ENCODE peak calls at places on chromosomes 1 and 21, in six cellular contexts. One of them, this sample, is unnamed.

GRCh38 chr1:181369416-181369815 is 113.9 kb upstream of the CACNA1E start:
- DNase-seq in stimulated activated CD8-positive, alpha-beta memory T cell treated with anti-CD3 and anti-CD28 coated beads, Interleukin-2, amount 100 ng/mL, for 48 hours: no peak
- DNase-seq in activated T-cell treated with anti-CD3 and anti-CD28 coated beads for 1 hour: no peak
- DNase-seq in tibial nerve: no peak
- DNase-seq in upper lobe of right lung: no peak
- DNase-seq in amniotic stem cell: no peak
- DNase-seq in this sample: no peak

GRCh38 chr21:44083631-44084291 is 23.4 kb upstream of the PWP2 start:
- DNase-seq in tibial nerve: no peak
- DNase-seq in amniotic stem cell: no peak
- DNase-seq in stimulated activated CD8-positive, alpha-beta memory T cell treated with anti-CD3 and anti-CD28 coated beads, Interleukin-2, amount 100 ng/mL, for 48 hours: peak
- DNase-seq in activated T-cell treated with anti-CD3 and anti-CD28 coated beads for 1 hour: peak
- DNase-seq in upper lobe of right lung: peak
- DNase-seq in this sample: no peak

GRCh38 chr1:43238104-43238503 is 31.7 kb upstream of the TMEM125 start:
- DNase-seq in upper lobe of right lung: no peak
- DNase-seq in stimulated activated CD8-positive, alpha-beta memory T cell treated with anti-CD3 and anti-CD28 coated beads, Interleukin-2, amount 100 ng/mL, for 48 hours: no peak
- DNase-seq in activated T-cell treated with anti-CD3 and anti-CD28 coated beads for 1 hour: no peak
- DNase-seq in tibial nerve: peak
- DNase-seq in amniotic stem cell: peak
- DNase-seq in this sample: peak

GRCh38 chr1:64133036-64133435 is 70.4 kb upstream of the UBE2U start:
- DNase-seq in amniotic stem cell: peak
- DNase-seq in stimulated activated CD8-positive, alpha-beta memory T cell treated with anti-CD3 and anti-CD28 coated beads, Interleukin-2, amount 100 ng/mL, for 48 hours: no peak
- DNase-seq in tibial nerve: no peak
- DNase-seq in activated T-cell treated with anti-CD3 and anti-CD28 coated beads for 1 hour: no peak
- DNase-seq in upper lobe of right lung: no peak
- DNase-seq in this sample: no peak

GRCh38 chr1:44024903-44025525 is 6.2 kb downstream of the SLC6A9 start:
- DNase-seq in upper lobe of right lung: no peak
- DNase-seq in activated T-cell treated with anti-CD3 and anti-CD28 coated beads for 1 hour: no peak
- DNase-seq in stimulated activated CD8-positive, alpha-beta memory T cell treated with anti-CD3 and anti-CD28 coated beads, Interleukin-2, amount 100 ng/mL, for 48 hours: no peak
- DNase-seq in tibial nerve: no peak
- DNase-seq in amniotic stem cell: no peak
- DNase-seq in this sample: no peak

GRCh38 chr21:17783816-17784598 is 35.1 kb downstream of the C21orf91 start:
- DNase-seq in tibial nerve: no peak
- DNase-seq in activated T-cell treated with anti-CD3 and anti-CD28 coated beads for 1 hour: no peak
- DNase-seq in stimulated activated CD8-positive, alpha-beta memory T cell treated with anti-CD3 and anti-CD28 coated beads, Interleukin-2, amount 100 ng/mL, for 48 hours: no peak
- DNase-seq in upper lobe of right lung: no peak
- DNase-seq in amniotic stem cell: no peak
- DNase-seq in this sample: no peak

GRCh38 chr1:25425098-25426085 is 4.8 kb upstream of the RHCE start:
- DNase-seq in stimulated activated CD8-positive, alpha-beta memory T cell treated with anti-CD3 and anti-CD28 coated beads, Interleukin-2, amount 100 ng/mL, for 48 hours: no peak
- DNase-seq in tibial nerve: no peak
- DNase-seq in activated T-cell treated with anti-CD3 and anti-CD28 coated beads for 1 hour: no peak
- DNase-seq in amniotic stem cell: no peak
- DNase-seq in upper lobe of right lung: no peak
- DNase-seq in this sample: no peak

GRCh38 chr1:13809461-13810159 is 109.6 kb downstream of the PRDM2 start:
- DNase-seq in tibial nerve: no peak
- DNase-seq in amniotic stem cell: no peak
- DNase-seq in activated T-cell treated with anti-CD3 and anti-CD28 coated beads for 1 hour: no peak
- DNase-seq in stimulated activated CD8-positive, alpha-beta memory T cell treated with anti-CD3 and anti-CD28 coated beads, Interleukin-2, amount 100 ng/mL, for 48 hours: no peak
- DNase-seq in upper lobe of right lung: peak
- DNase-seq in this sample: no peak

GRCh38 chr1:177746168-177746567 is 223.7 kb downstream of the SEC16B start:
- DNase-seq in upper lobe of right lung: no peak
- DNase-seq in activated T-cell treated with anti-CD3 and anti-CD28 coated beads for 1 hour: no peak
- DNase-seq in stimulated activated CD8-positive, alpha-beta memory T cell treated with anti-CD3 and anti-CD28 coated beads, Interleukin-2, amount 100 ng/mL, for 48 hours: no peak
- DNase-seq in tibial nerve: no peak
- DNase-seq in amniotic stem cell: no peak
- DNase-seq in this sample: no peak

GRCh38 chr1:192861860-192862259 is 53.0 kb downstream of the RGS2 start:
- DNase-seq in upper lobe of right lung: no peak
- DNase-seq in tibial nerve: no peak
- DNase-seq in stimulated activated CD8-positive, alpha-beta memory T cell treated with anti-CD3 and anti-CD28 coated beads, Interleukin-2, amount 100 ng/mL, for 48 hours: no peak
- DNase-seq in amniotic stem cell: no peak
- DNase-seq in activated T-cell treated with anti-CD3 and anti-CD28 coated beads for 1 hour: no peak
- DNase-seq in this sample: peak

GRCh38 chr1:6859415-6860343 is 74.4 kb downstream of the CAMTA1 start:
- DNase-seq in amniotic stem cell: peak
- DNase-seq in upper lobe of right lung: no peak
- DNase-seq in activated T-cell treated with anti-CD3 and anti-CD28 coated beads for 1 hour: no peak
- DNase-seq in stimulated activated CD8-positive, alpha-beta memory T cell treated with anti-CD3 and anti-CD28 coated beads, Interleukin-2, amount 100 ng/mL, for 48 hours: no peak
- DNase-seq in tibial nerve: peak
- DNase-seq in this sample: peak